ENCODE peak calls at places on chromosomes 16 and 17, in six cellular contexts. I is endothelial cell of umbilical vein, A is transverse colon, H is ovary, O is heart left ventricle, K is suprapubic skin. X is an unnamed sample.

GRCh38 chr16:71255721-71256120 is 25.2 kb upstream of the HYDIN start:
- DNase-seq in I (no peak), A (no peak), H (no peak), O (no peak), K (no peak), X (no peak)

GRCh38 chr17:14294876-14295275 is 6.0 kb upstream of the HS3ST3B1 start:
- DNase-seq in I (no peak), A (no peak), H (no peak), O (no peak), K (peak), X (no peak)

GRCh38 chr17:49779730-49780220 is 8.7 kb upstream of the KAT7 start:
- DNase-seq in I (peak), A (peak), H (no peak), O (peak), K (no peak), X (peak)

GRCh38 chr16:1877089-1877488 is 5.1 kb upstream of the MEIOB start:
- DNase-seq in I (no peak), A (peak), H (no peak), O (no peak), K (peak), X (no peak)

GRCh38 chr16:89567656-89568594 is 7.4 kb downstream of the RPL13 start:
- DNase-seq in I (no peak), A (no peak), H (no peak), O (no peak), K (no peak), X (no peak)

GRCh38 chr17:80592243-80592642 is 47.6 kb downstream of the RPTOR start:
- DNase-seq in I (no peak), A (no peak), H (no peak), O (no peak), K (no peak), X (no peak)

GRCh38 chr17:13474073-13474800 is 127.5 kb downstream of the HS3ST3A1 start:
- DNase-seq in I (no peak), A (no peak), H (no peak), O (no peak), K (no peak), X (no peak)

GRCh38 chr17:67227488-67227887 is 17.5 kb downstream of the HELZ start:
- DNase-seq in I (no peak), A (no peak), H (no peak), O (no peak), K (no peak), X (no peak)

GRCh38 chr17:63859257-63859656 is 14.2 kb downstream of the CSH2 start:
- DNase-seq in I (no peak), A (no peak), H (no peak), O (no peak), K (no peak), X (no peak)

GRCh38 chr17:7580631-7581554 is 1.5 kb downstream of the CD68 start:
- DNase-seq in I (no peak), A (no peak), H (no peak), O (no peak), K (no peak), X (no peak)

GRCh38 chr16:74591914-74592650 is 14.8 kb downstream of the GLG1 start:
- DNase-seq in I (no peak), A (no peak), H (no peak), O (no peak), K (no peak), X (no peak)

GRCh38 chr16:12097523-12098428 is 121.2 kb downstream of the SNX29 start:
- DNase-seq in I (no peak), A (peak), H (peak), O (peak), K (peak), X (no peak)

GRCh38 chr17:62321451-62321850 is 58.9 kb upstream of the EFCAB3 start:
- DNase-seq in I (no peak), A (no peak), H (no peak), O (no peak), K (no peak), X (no peak)

GRCh38 chr17:61053469-61053868 is 346.2 kb upstream of the TBX2 start:
- DNase-seq in I (peak), A (no peak), H (no peak), O (no peak), K (no peak), X (no peak)

GRCh38 chr16:89330177-89330856 is 112.8 kb downstream of the ZNF778 start:
- DNase-seq in I (peak), A (no peak), H (peak), O (peak), K (no peak), X (peak)

GRCh38 chr16:4517812-4518211 is 20.8 kb downstream of the CDIP1 start:
- DNase-seq in I (peak), A (no peak), H (no peak), O (no peak), K (no peak), X (peak)

GRCh38 chr16:7167651-7168050 is 165.0 kb upstream of the RBFOX1 start:
- DNase-seq in I (no peak), A (no peak), H (no peak), O (no peak), K (no peak), X (no peak)

GRCh38 chr17:70699408-70699807 is 530.1 kb downstream of the KCNJ2 start:
- DNase-seq in I (no peak), A (no peak), H (no peak), O (no peak), K (no peak), X (no peak)

GRCh38 chr16:4004206-4004605 is 112.0 kb downstream of the ADCY9 start:
- DNase-seq in I (no peak), A (no peak), H (no peak), O (no peak), K (no peak), X (no peak)

GRCh38 chr16:27491894-27492587 is 57.7 kb downstream of the GTF3C1 start:
- DNase-seq in I (peak), A (no peak), H (no peak), O (no peak), K (no peak), X (no peak)

GRCh38 chr16:59973966-59974365 is 1239.8 kb upstream of the GOT2 start:
- DNase-seq in I (no peak), A (no peak), H (no peak), O (no peak), K (no peak), X (no peak)

GRCh38 chr16:77408607-77409006 is 26.2 kb downstream of the ADAMTS18 start:
- DNase-seq in I (no peak), A (no peak), H (no peak), O (no peak), K (no peak), X (no peak)

GRCh38 chr16:29806096-29806579 is at the start of gene MAZ:
- DNase-seq in I (no peak), A (no peak), H (no peak), O (no peak), K (no peak), X (peak)

GRCh38 chr16:2486645-2487516 is 12.0 kb downstream of the TBC1D24 start:
- DNase-seq in I (no peak), A (peak), H (no peak), O (peak), K (no peak), X (no peak)

GRCh38 chr17:21282231-21282630 is 2.3 kb upstream of the MAP2K3 start:
- DNase-seq in I (peak), A (no peak), H (no peak), O (peak), K (peak), X (peak)

GRCh38 chr17:59764292-59764741 is 56.9 kb downstream of the VMP1 start:
- DNase-seq in I (no peak), A (no peak), H (no peak), O (no peak), K (no peak), X (no peak)

GRCh38 chr17:4161560-4162221 is 18.7 kb downstream of the CYB5D2 start:
- DNase-seq in I (no peak), A (no peak), H (no peak), O (no peak), K (no peak), X (peak)

GRCh38 chr16:66196770-66197169 is 169.7 kb upstream of the CDH5 start:
- DNase-seq in I (no peak), A (no peak), H (no peak), O (no peak), K (no peak), X (no peak)

GRCh38 chr17:4520881-4521600 is 22.4 kb downstream of the SPNS2 start:
- DNase-seq in I (peak), A (peak), H (no peak), O (no peak), K (no peak), X (no peak)

GRCh38 chr16:86371083-86371803 is 139.1 kb upstream of the FOXF1 start:
- DNase-seq in I (no peak), A (no peak), H (no peak), O (no peak), K (no peak), X (no peak)

GRCh38 chr16:55349867-55350266 is 25.9 kb downstream of the IRX6 start:
- DNase-seq in I (no peak), A (no peak), H (no peak), O (no peak), K (no peak), X (no peak)

GRCh38 chr16:49277386-49277742 is 4.3 kb downstream of the CBLN1 start:
- DNase-seq in I (no peak), A (no peak), H (no peak), O (no peak), K (no peak), X (no peak)

GRCh38 chr16:17304124-17304813 is 166.5 kb downstream of the XYLT1 start:
- DNase-seq in I (no peak), A (peak), H (no peak), O (no peak), K (no peak), X (no peak)

GRCh38 chr17:72192409-72193192 is 71.8 kb downstream of the SOX9 start:
- DNase-seq in I (no peak), A (no peak), H (no peak), O (peak), K (no peak), X (peak)

GRCh38 chr17:7405882-7406825 is 1.5 kb upstream of the NLGN2 start:
- DNase-seq in I (no peak), A (no peak), H (no peak), O (no peak), K (peak), X (no peak)

GRCh38 chr16:30924086-30924714 is 828 bp downstream of the FBXL19 start:
- DNase-seq in I (no peak), A (peak), H (peak), O (peak), K (peak), X (no peak)

GRCh38 chr16:30924797-30925645 is 1.6 kb downstream of the FBXL19 start:
- DNase-seq in I (no peak), A (peak), H (no peak), O (no peak), K (no peak), X (no peak)

GRCh38 chr16:30922420-30922959 is 882 bp upstream of the FBXL19 start:
- DNase-seq in I (peak), A (peak), H (peak), O (peak), K (peak), X (peak)

GRCh38 chr16:30922960-30923535 is 324 bp upstream of the FBXL19 start:
- DNase-seq in I (peak), A (peak), H (peak), O (peak), K (peak), X (peak)

GRCh38 chr16:30923554-30924085 is at the start of gene FBXL19:
- DNase-seq in I (no peak), A (peak), H (peak), O (peak), K (peak), X (no peak)
- TF ChIP-seq POLR2A in I (peak), A (no peak), H (peak), O (no peak), K (no peak), X (peak)

GRCh38 chr17:31550389-31551056 is 159.0 kb downstream of the RAB11FIP4 start:
- DNase-seq in I (peak), A (no peak), H (peak), O (no peak), K (no peak), X (no peak)

GRCh38 chr17:31548709-31549108 is 157.2 kb downstream of the RAB11FIP4 start:
- DNase-seq in I (no peak), A (no peak), H (no peak), O (no peak), K (no peak), X (no peak)

GRCh38 chr17:31552568-31552967 is 161.1 kb downstream of the RAB11FIP4 start:
- DNase-seq in I (no peak), A (no peak), H (no peak), O (no peak), K (no peak), X (no peak)

GRCh38 chr17:31549121-31549524 is 157.6 kb downstream of the RAB11FIP4 start:
- DNase-seq in I (peak), A (no peak), H (no peak), O (no peak), K (no peak), X (no peak)

GRCh38 chr17:31549525-31550388 is 158.3 kb downstream of the RAB11FIP4 start:
- DNase-seq in I (peak), A (peak), H (peak), O (peak), K (peak), X (peak)
- TF ChIP-seq POLR2A in I (peak), A (peak), H (peak), O (peak), K (no peak), X (peak)

GRCh38 chr17:48048321-48049140 is at the start of gene NFE2L1:
- DNase-seq in I (peak), A (peak), H (peak), O (peak), K (peak), X (peak)
- TF ChIP-seq POLR2A in I (peak), A (peak), H (peak), O (peak), K (no peak), X (peak)

GRCh38 chr17:45306094-45306493 is 10.7 kb downstream of the MAP3K14 start:
- DNase-seq in I (no peak), A (no peak), H (no peak), O (no peak), K (no peak), X (no peak)

GRCh38 chr17:45305532-45306087 is 11.2 kb downstream of the MAP3K14 start:
- DNase-seq in I (no peak), A (no peak), H (no peak), O (no peak), K (no peak), X (no peak)

GRCh38 chr17:45301674-45302073 is 15.1 kb downstream of the MAP3K14 start:
- DNase-seq in I (no peak), A (no peak), H (no peak), O (no peak), K (no peak), X (no peak)

GRCh38 chr17:45300060-45300751 is 16.6 kb downstream of the MAP3K14 start:
- DNase-seq in I (no peak), A (no peak), H (no peak), O (no peak), K (no peak), X (no peak)

DNA sequence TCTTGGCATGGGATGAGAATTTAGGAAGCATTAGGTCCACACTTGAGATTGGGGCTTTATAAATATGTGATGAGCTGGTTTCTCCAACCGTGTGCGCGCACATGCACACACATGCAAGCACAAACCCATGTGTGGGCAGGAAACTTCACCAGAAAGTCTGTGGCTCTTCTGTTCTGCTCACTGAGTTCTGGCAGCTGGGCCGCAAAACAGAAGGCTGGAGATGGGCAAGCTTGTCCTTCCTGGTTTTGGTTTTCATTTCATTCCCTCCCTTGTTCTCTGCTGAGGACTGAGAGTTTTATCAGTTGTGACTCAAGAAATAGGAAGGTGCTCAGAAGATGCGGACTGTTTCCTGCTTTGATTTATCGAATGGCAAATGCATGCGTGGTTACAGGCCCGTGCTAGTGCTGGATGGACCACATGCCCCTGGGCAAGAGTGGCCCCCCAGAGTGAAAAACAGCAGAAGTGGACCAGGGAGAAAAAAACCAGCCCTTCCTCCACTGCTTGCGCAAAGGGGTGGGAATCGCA is 14.1 kb downstream of the MAP3K14 start:
- DNase-seq in I (no peak), A (peak), H (no peak), O (peak), K (no peak), X (no peak)
- TF ChIP-seq POLR2A in I (no peak), A (no peak), H (no peak), O (no peak), K (no peak), X (no peak)

GRCh38 chr17:78734841-78735641 is 47.0 kb downstream of the CYTH1 start:
- DNase-seq in I (no peak), A (no peak), H (no peak), O (no peak), K (no peak), X (no peak)
- TF ChIP-seq POLR2A in I (no peak), A (no peak), H (no peak), O (no peak), K (no peak), X (no peak)

X was measured in H54.